ENCODE peak calls at places on chromosome 11, in five cellular contexts. B is chondrocyte, E is GM12864, V is HEK293T, X is RKO. Z is an unnamed sample.

GRCh38 chr11:48013269-48013901 is 33.0 kb downstream of the PTPRJ start:
- DNase-seq in B (peak), E (no peak), V (no peak), X (no peak), Z (peak)

GRCh38 chr11:123653997-123654565 is 343 bp downstream of the SCN3B start:
- DNase-seq in B (no peak), E (no peak), V (peak), X (no peak), Z (peak)

GRCh38 chr11:123249354-123249753 is 54.3 kb upstream of the CLMP start:
- DNase-seq in B (no peak), E (no peak), V (no peak), X (no peak), Z (peak)

GRCh38 chr11:14041040-14041439 is 78.5 kb downstream of the SPON1 start:
- DNase-seq in B (no peak), E (no peak), V (no peak), X (peak), Z (peak)

GRCh38 chr11:95917188-95918036 is 6.5 kb downstream of the MTMR2 start:
- DNase-seq in B (no peak), E (no peak), V (peak), X (no peak), Z (no peak)

GRCh38 chr11:69770525-69770924 is 4.6 kb downstream of the FGF4 start:
- DNase-seq in B (no peak), E (no peak), V (peak), X (no peak), Z (no peak)

GRCh38 chr11:208177-208916 is 839 bp downstream of the RIC8A start:
- DNase-seq in B (peak), E (no peak), V (peak), X (peak), Z (peak)

GRCh38 chr11:110761994-110762393 is 49.8 kb upstream of the ARHGAP20 start:
- DNase-seq in B (no peak), E (no peak), V (no peak), X (no peak), Z (no peak)

GRCh38 chr11:70173018-70173417 is 30.1 kb upstream of the FADD start:
- DNase-seq in B (no peak), E (no peak), V (no peak), X (no peak), Z (no peak)

GRCh38 chr11:65491163-65491465 is 7.7 kb upstream of the MALAT1 start:
- DNase-seq in B (peak), E (no peak), V (no peak), X (no peak), Z (peak)

GRCh38 chr11:122440783-122441701 is 214.5 kb upstream of the UBASH3B start:
- DNase-seq in B (no peak), E (no peak), V (no peak), X (no peak), Z (peak)

GRCh38 chr11:108647701-108648527 is 17.0 kb upstream of the DDX10 start:
- DNase-seq in B (no peak), E (no peak), V (peak), X (peak), Z (peak)

GRCh38 chr11:39675171-39675570 is 1784.3 kb downstream of the LRRC4C start:
- DNase-seq in B (no peak), E (no peak), V (no peak), X (no peak), Z (no peak)

GRCh38 chr11:116078101-116078561 is 573.9 kb upstream of the CADM1 start:
- DNase-seq in B (no peak), E (no peak), V (peak), X (no peak), Z (no peak)

GRCh38 chr11:117738246-117738957 is 58.6 kb downstream of the DSCAML1 start:
- DNase-seq in B (no peak), E (no peak), V (no peak), X (no peak), Z (no peak)

GRCh38 chr11:23903044-23903704 is 593.7 kb upstream of the LUZP2 start:
- DNase-seq in B (no peak), E (no peak), V (no peak), X (peak), Z (peak)

GRCh38 chr11:19374189-19374588 is 133.4 kb upstream of the E2F8 start:
- DNase-seq in B (no peak), E (no peak), V (no peak), X (peak), Z (peak)

GRCh38 chr11:43833657-43834073 is 47.0 kb upstream of the ALKBH3 start:
- DNase-seq in B (no peak), E (no peak), V (no peak), X (no peak), Z (peak)

GRCh38 chr11:32259641-32260081 is 168.8 kb downstream of the RCN1 start:
- DNase-seq in B (no peak), E (peak), V (no peak), X (peak), Z (peak)

GRCh38 chr11:69848196-69848595 is 29.0 kb upstream of the FGF3 start:
- DNase-seq in B (no peak), E (no peak), V (no peak), X (no peak), Z (peak)

GRCh38 chr11:73939096-73939495 is 11.7 kb upstream of the DNAJB13 start:
- DNase-seq in B (no peak), E (no peak), V (no peak), X (no peak), Z (peak)

GRCh38 chr11:74726547-74727182 is 4.6 kb downstream of the CHRDL2 start:
- DNase-seq in B (no peak), E (no peak), V (peak), X (peak), Z (peak)

GRCh38 chr11:117905524-117905923 is 23.7 kb downstream of the TMPRSS13 start:
- DNase-seq in B (no peak), E (no peak), V (no peak), X (no peak), Z (no peak)

GRCh38 chr11:75214411-75214821 is 26.2 kb upstream of the TPBGL start:
- DNase-seq in B (no peak), E (peak), V (peak), X (peak), Z (peak)

GRCh38 chr11:111917312-111917711 is 1.4 kb upstream of the C11orf52 start:
- DNase-seq in B (no peak), E (no peak), V (no peak), X (no peak), Z (no peak)

GRCh38 chr11:110251837-110252236 is 44.6 kb downstream of the RDX start:
- DNase-seq in B (no peak), E (no peak), V (no peak), X (no peak), Z (peak)

GRCh38 chr11:109733245-109733644 is 311.3 kb downstream of the C11orf87 start:
- DNase-seq in B (no peak), E (no peak), V (no peak), X (peak), Z (peak)

GRCh38 chr11:117979481-117980211 is 6.5 kb upstream of the IL10RA start:
- DNase-seq in B (no peak), E (no peak), V (no peak), X (no peak), Z (no peak)

GRCh38 chr11:46159694-46160093 is 38.4 kb upstream of the PHF21A start:
- DNase-seq in B (no peak), E (no peak), V (no peak), X (no peak), Z (no peak)

GRCh38 chr11:126956664-126957063 is 43.9 kb downstream of the KIRREL3 start:
- DNase-seq in B (no peak), E (no peak), V (no peak), X (no peak), Z (no peak)

GRCh38 chr11:9138612-9139579 is 47.5 kb upstream of the SCUBE2 start:
- DNase-seq in B (no peak), E (no peak), V (no peak), X (peak), Z (peak)

GRCh38 chr11:112012877-112013276 is 12.3 kb upstream of the DLAT start:
- DNase-seq in B (no peak), E (no peak), V (no peak), X (no peak), Z (peak)

GRCh38 chr11:112656772-112657428 is 304.3 kb upstream of the NCAM1 start:
- DNase-seq in B (no peak), E (no peak), V (no peak), X (peak), Z (peak)

Z was measured in EH.